ENCODE peak calls at places on chromosomes 12 and 14, in ten cellular contexts. L is lung; B is thyroid gland; A is fibroblast of lung; I is CD8-positive, alpha-beta memory T cell; Q is CD4-positive, CD25-positive, alpha-beta regulatory T cell; D is CD8-positive, alpha-beta T cell; V is Peyer's patch; Y is right lobe of liver; R is tibial artery. K is an unnamed sample.

GRCh38 chr14:93115920-93116675 is at the start of gene ITPK1:
- DNase-seq in R (peak; percentile 78), L (peak; percentile 34), I (peak; percentile 41), A (peak; percentile 38), Y (no peak), V (peak; percentile 54), D (peak; percentile 53), B (peak; percentile 57), Q (peak; percentile 54), K (peak; percentile 86)

GRCh38 chr12:94560416-94561221 is 89.7 kb downstream of the TMCC3 start:
- DNase-seq in A (peak; percentile 49), V (peak; percentile 71), R (no peak), Y (no peak), D (no peak), I (no peak), Q (no peak), B (no peak), L (no peak), K (no peak)

GRCh38 chr12:23186950-23187349 is 562.0 kb downstream of the ETNK1 start:
- DNase-seq in A (no peak), Y (no peak), V (no peak), L (no peak), D (no peak), B (no peak), Q (no peak), R (no peak), I (no peak), K (no peak)

GRCh38 chr12:95790912-95791849 is 617 bp upstream of the NTN4 start:
- DNase-seq in D (peak; percentile 12), I (peak; percentile 23), R (peak; percentile 69), B (no peak), A (peak; percentile 34), Q (no peak), V (no peak), L (peak; percentile 41), Y (peak; percentile 48), K (peak; percentile 59)

GRCh38 chr14:21069388-21070082 is 569 bp upstream of the ARHGEF40 start:
- DNase-seq in A (peak; percentile 23), B (no peak), Y (no peak), R (no peak), L (no peak), I (no peak), V (no peak), Q (no peak), D (no peak), K (peak; percentile 86)

GRCh38 chr12:944201-944600 is 5.3 kb downstream of the RAD52 start:
- DNase-seq in R (no peak), V (no peak), I (no peak), L (no peak), A (no peak), D (no peak), Y (no peak), B (no peak), Q (no peak), K (no peak)

GRCh38 chr12:124837958-124838803 is 25.5 kb downstream of the SCARB1 start:
- DNase-seq in R (peak; percentile 73), V (peak; percentile 30), I (no peak), Y (peak; percentile 95), D (no peak), A (peak; percentile 98), L (peak; percentile 34), Q (no peak), B (no peak), K (peak; percentile 87)

GRCh38 chr12:85130631-85131030 is 94.5 kb downstream of the LRRIQ1 start:
- DNase-seq in Y (no peak), B (no peak), A (peak; percentile 0), L (no peak), R (no peak), D (no peak), Q (no peak), V (no peak), I (no peak), K (no peak)

DNA sequence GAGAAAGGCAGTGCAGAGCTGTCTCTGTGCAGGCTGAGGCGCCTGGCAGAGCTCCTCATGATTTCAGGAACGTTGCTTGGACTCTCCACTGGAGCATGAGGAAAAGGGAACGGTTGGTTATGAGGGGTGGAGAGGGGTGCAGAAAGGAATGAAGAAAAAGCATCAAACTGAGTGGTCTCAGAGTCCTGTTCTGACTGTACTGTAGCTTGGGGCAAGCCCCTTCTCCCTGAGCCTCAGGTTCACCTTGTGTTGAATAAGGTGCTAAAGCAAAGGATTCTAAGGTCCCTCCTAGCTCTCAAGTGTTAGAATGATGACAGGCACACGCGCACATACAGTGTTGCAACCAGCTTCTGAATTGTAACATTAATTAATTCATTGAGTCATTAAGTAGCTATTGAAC is 125.2 kb upstream of the PARP11 start:
- DNase-seq in D (no peak), R (no peak), I (no peak), A (no peak), Q (no peak), V (no peak), L (no peak), B (no peak), Y (no peak), K (no peak)
- H3K27ac ChIP-seq in D (no peak overlapping the region), R (no peak overlapping the region), I (no peak overlapping the region), A (no peak overlapping the region), Q (no peak overlapping the region), V (no peak overlapping the region), L (peak overlapping the region; percentile 35), B (no peak overlapping the region), Y (no peak overlapping the region), K (no peak overlapping the region)

DNA sequence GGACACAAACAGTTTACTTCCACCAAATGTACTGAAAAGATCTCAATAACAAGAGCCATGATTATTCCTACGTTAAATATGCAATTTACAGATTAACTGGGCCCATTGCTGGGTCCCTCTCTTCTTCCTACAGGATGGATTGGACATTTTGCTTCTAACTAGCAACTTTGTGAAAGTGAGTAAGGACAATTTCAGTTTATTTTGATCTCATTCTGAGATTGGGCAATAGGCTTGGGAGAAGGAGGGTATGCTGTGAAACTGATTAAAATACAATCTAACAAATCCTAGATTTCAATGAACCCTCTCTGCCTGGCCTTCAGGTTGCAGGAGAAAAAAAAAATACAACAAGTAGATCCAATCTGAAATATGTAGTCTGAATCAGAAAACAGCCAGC is 121.5 kb downstream of the PRKD1 start:
- DNase-seq in A (peak; percentile 48), I (no peak), Y (no peak), B (no peak), D (no peak), R (no peak), Q (no peak), V (no peak), L (no peak), K (no peak)
- H3K4me3 ChIP-seq in A (no peak overlapping the region), I (no peak overlapping the region), Y (no peak overlapping the region), B (no peak overlapping the region), D (no peak overlapping the region), R (no peak overlapping the region), Q (no peak overlapping the region), V (no peak overlapping the region), L (no peak overlapping the region), K (no peak overlapping the region)

GRCh38 chr14:102803139-102803538 is 25.9 kb downstream of the TRAF3 start:
- DNase-seq in B (peak; percentile 79), A (no peak), I (no peak), V (no peak), D (no peak), Q (no peak), R (no peak), L (no peak), Y (no peak), K (no peak)

GRCh38 chr14:102804858-102805257 is 27.6 kb downstream of the TRAF3 start:
- DNase-seq in D (no peak), B (no peak), I (no peak), V (no peak), A (no peak), Y (no peak), Q (no peak), R (no peak), L (no peak), K (no peak)

GRCh38 chr14:102806447-102806846 is 29.2 kb downstream of the TRAF3 start:
- DNase-seq in B (no peak), L (no peak), D (no peak), A (no peak), Y (no peak), Q (no peak), R (no peak), I (no peak), V (peak; percentile 42), K (no peak)

GRCh38 chr14:102805454-102805891 is 28.2 kb downstream of the TRAF3 start:
- DNase-seq in D (peak; percentile 32), A (no peak), V (peak; percentile 55), B (no peak), I (no peak), Q (peak; percentile 56), L (no peak), Y (no peak), R (no peak), K (no peak)

DNA sequence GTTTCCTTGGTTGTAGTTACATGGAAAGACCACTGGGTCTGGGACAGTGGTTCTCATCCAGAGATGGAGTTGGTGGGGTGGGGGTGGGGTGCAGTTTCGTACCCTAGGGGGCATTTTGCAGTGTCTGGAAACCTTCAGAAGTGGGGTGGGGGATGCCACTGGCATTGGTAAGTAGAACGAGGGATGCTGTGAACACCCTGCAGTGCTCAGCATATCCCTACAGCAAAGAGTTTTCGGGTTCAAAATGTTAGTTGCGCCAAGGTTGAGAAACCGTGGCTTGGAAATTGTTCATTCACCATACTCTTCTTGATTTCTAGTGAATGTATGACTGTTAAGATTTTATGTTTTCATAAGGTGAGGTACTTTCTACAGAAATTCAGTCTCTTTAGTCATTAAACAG is 28.7 kb downstream of the TRAF3 start:
- DNase-seq in R (no peak), Y (no peak), Q (no peak), L (no peak), I (no peak), D (no peak), V (no peak), B (no peak), A (no peak), K (no peak)
- H3K4me1 ChIP-seq in R (no peaks in the 10 kb centered on the region), Y (no peaks in the 10 kb centered on the region), Q (peaks cover 66% of the 10 kb centered on the region), L (no peaks in the 10 kb centered on the region), I (peaks cover 45% of the 10 kb centered on the region), D (peaks cover 33% of the 10 kb centered on the region), V (peaks cover 14% of the 10 kb centered on the region), B (peaks cover 38% of the 10 kb centered on the region), A (no peaks in the 10 kb centered on the region), K (no peaks in the 10 kb centered on the region)

GRCh38 chr14:51082394-51082793 is 12.5 kb downstream of the TRIM9 start:
- DNase-seq in A (no peak), L (no peak), Q (no peak), B (no peak), Y (no peak), D (no peak), I (no peak), V (no peak), R (no peak), K (no peak)

GRCh38 chr14:51079489-51079888 is 15.4 kb downstream of the TRIM9 start:
- DNase-seq in R (no peak), B (no peak), D (no peak), V (no peak), L (no peak), Y (no peak), Q (no peak), I (no peak), A (no peak), K (no peak)

GRCh38 chr14:51080622-51081021 is 14.3 kb downstream of the TRIM9 start:
- DNase-seq in I (no peak), Y (no peak), Q (no peak), D (no peak), A (no peak), R (no peak), L (no peak), B (no peak), V (no peak), K (no peak)

GRCh38 chr14:51081712-51082111 is 13.2 kb downstream of the TRIM9 start:
- DNase-seq in A (no peak), Q (no peak), B (no peak), I (no peak), L (no peak), R (no peak), Y (no peak), D (no peak), V (no peak), K (no peak)

GRCh38 chr14:51081209-51081608 is 13.7 kb downstream of the TRIM9 start:
- DNase-seq in V (no peak), R (no peak), B (no peak), D (no peak), I (no peak), A (no peak), Q (no peak), Y (no peak), L (no peak), K (no peak)
- H3K27ac ChIP-seq in V (no peak overlapping the region), R (no peak overlapping the region), B (no peak overlapping the region), D (no peak overlapping the region), I (no peak overlapping the region), A (no peak overlapping the region), Q (no peak overlapping the region), Y (no peak overlapping the region), L (no peak overlapping the region), K (no peak overlapping the region)

K was measured in right cardiac atrium.